ENCODE peak calls at places on chromosome 22, in five cellular contexts. One of them, this sample, is unnamed.

GRCh38 chr22:30575011-30575671 is 676 bp upstream of the GAL3ST1 start:
- DNase-seq in body of pancreas: peak
- DNase-seq in pancreas: peak
- DNase-seq in bronchial epithelial cell: no peak
- DNase-seq in lower leg skin: no peak
- DNase-seq in this sample: no peak

GRCh38 chr22:22942511-22943329 is 55.1 kb downstream of the IGLL5 start:
- DNase-seq in body of pancreas: peak
- DNase-seq in pancreas: peak
- DNase-seq in bronchial epithelial cell: peak
- DNase-seq in lower leg skin: peak
- DNase-seq in this sample: no peak

GRCh38 chr22:19879651-19879995 is 24.9 kb upstream of the GNB1L start:
- DNase-seq in body of pancreas: peak
- DNase-seq in pancreas: no peak
- DNase-seq in bronchial epithelial cell: no peak
- DNase-seq in lower leg skin: no peak
- DNase-seq in this sample: no peak

GRCh38 chr22:32698926-32699619 is 102.4 kb upstream of the TIMP3 start:
- DNase-seq in body of pancreas: no peak
- DNase-seq in pancreas: no peak
- DNase-seq in bronchial epithelial cell: no peak
- DNase-seq in lower leg skin: no peak
- DNase-seq in this sample: no peak

GRCh38 chr22:38262051-38262795 is 10.6 kb downstream of the TMEM184B start:
- DNase-seq in body of pancreas: peak
- DNase-seq in pancreas: peak
- DNase-seq in bronchial epithelial cell: peak
- DNase-seq in lower leg skin: no peak
- DNase-seq in this sample: no peak

GRCh38 chr22:19663286-19663815 is 51.0 kb upstream of the SEPTIN5 start:
- DNase-seq in body of pancreas: peak
- DNase-seq in pancreas: peak
- DNase-seq in bronchial epithelial cell: peak
- DNase-seq in lower leg skin: peak
- DNase-seq in this sample: peak

GRCh38 chr22:47625013-47625385 is 862.5 kb downstream of the TBC1D22A start:
- DNase-seq in body of pancreas: no peak
- DNase-seq in pancreas: no peak
- DNase-seq in bronchial epithelial cell: no peak
- DNase-seq in lower leg skin: peak
- DNase-seq in this sample: no peak

GRCh38 chr22:39170825-39171622 is 18.5 kb upstream of the CBX7 start:
- DNase-seq in body of pancreas: peak
- DNase-seq in pancreas: peak
- DNase-seq in bronchial epithelial cell: peak
- DNase-seq in lower leg skin: peak
- DNase-seq in this sample: peak

GRCh38 chr22:33697640-33698039 is 222.6 kb downstream of the LARGE1 start:
- DNase-seq in body of pancreas: no peak
- DNase-seq in pancreas: no peak
- DNase-seq in bronchial epithelial cell: no peak
- DNase-seq in lower leg skin: no peak
- DNase-seq in this sample: no peak

GRCh38 chr22:24333301-24333700 is 62.7 kb downstream of the SPECC1L start:
- DNase-seq in body of pancreas: no peak
- DNase-seq in pancreas: no peak
- DNase-seq in bronchial epithelial cell: peak
- DNase-seq in lower leg skin: no peak
- DNase-seq in this sample: peak

GRCh38 chr22:20205964-20206708 is 55.3 kb upstream of the CCDC188 start:
- DNase-seq in body of pancreas: peak
- DNase-seq in pancreas: peak
- DNase-seq in bronchial epithelial cell: peak
- DNase-seq in lower leg skin: peak
- DNase-seq in this sample: peak

GRCh38 chr22:25908755-25909154 is 166.8 kb downstream of the MYO18B start:
- DNase-seq in body of pancreas: no peak
- DNase-seq in pancreas: no peak
- DNase-seq in bronchial epithelial cell: no peak
- DNase-seq in lower leg skin: no peak
- DNase-seq in this sample: no peak

GRCh38 chr22:48538291-48538820 is 1289.3 kb downstream of the BRD1 start:
- DNase-seq in body of pancreas: no peak
- DNase-seq in pancreas: no peak
- DNase-seq in bronchial epithelial cell: no peak
- DNase-seq in lower leg skin: no peak
- DNase-seq in this sample: no peak

GRCh38 chr22:40877488-40877887 is 15.6 kb upstream of the DNAJB7 start:
- DNase-seq in body of pancreas: no peak
- DNase-seq in pancreas: no peak
- DNase-seq in bronchial epithelial cell: no peak
- DNase-seq in lower leg skin: no peak
- DNase-seq in this sample: no peak

GRCh38 chr22:24601217-24602104 is 1.5 kb upstream of the GGT1 start:
- DNase-seq in body of pancreas: peak
- DNase-seq in pancreas: peak
- DNase-seq in bronchial epithelial cell: no peak
- DNase-seq in lower leg skin: no peak
- DNase-seq in this sample: no peak

GRCh38 chr22:48507171-48507570 is 1320.5 kb downstream of the BRD1 start:
- DNase-seq in body of pancreas: no peak
- DNase-seq in pancreas: peak
- DNase-seq in bronchial epithelial cell: no peak
- DNase-seq in lower leg skin: no peak
- DNase-seq in this sample: no peak

GRCh38 chr22:17846326-17846992 is 72.2 kb upstream of the BID start:
- DNase-seq in body of pancreas: no peak
- DNase-seq in pancreas: no peak
- DNase-seq in bronchial epithelial cell: no peak
- DNase-seq in lower leg skin: no peak
- DNase-seq in this sample: no peak

GRCh38 chr22:27327497-27327896 is 474.1 kb downstream of the MN1 start:
- DNase-seq in body of pancreas: no peak
- DNase-seq in pancreas: no peak
- DNase-seq in bronchial epithelial cell: no peak
- DNase-seq in lower leg skin: peak
- DNase-seq in this sample: no peak

GRCh38 chr22:22109693-22110466 is 127.3 kb upstream of the TOP3B start:
- DNase-seq in body of pancreas: no peak
- DNase-seq in pancreas: no peak
- DNase-seq in bronchial epithelial cell: peak
- DNase-seq in lower leg skin: no peak
- DNase-seq in this sample: no peak

GRCh38 chr22:32564170-32565001 is 89.8 kb downstream of the FBXO7 start:
- DNase-seq in body of pancreas: no peak
- DNase-seq in pancreas: no peak
- DNase-seq in bronchial epithelial cell: no peak
- DNase-seq in lower leg skin: no peak
- DNase-seq in this sample: no peak

GRCh38 chr22:30433773-30434172 is 8.2 kb downstream of the MTFP1 start:
- DNase-seq in body of pancreas: no peak
- DNase-seq in pancreas: no peak
- DNase-seq in bronchial epithelial cell: peak
- DNase-seq in lower leg skin: no peak
- DNase-seq in this sample: no peak

GRCh38 chr22:43275545-43275981 is 67.6 kb downstream of the SCUBE1 start:
- DNase-seq in body of pancreas: no peak
- DNase-seq in pancreas: no peak
- DNase-seq in bronchial epithelial cell: peak
- DNase-seq in lower leg skin: no peak
- DNase-seq in this sample: peak

GRCh38 chr22:31230155-31230870 is 18.2 kb downstream of the LIMK2 start:
- DNase-seq in body of pancreas: no peak
- DNase-seq in pancreas: no peak
- DNase-seq in bronchial epithelial cell: no peak
- DNase-seq in lower leg skin: no peak
- DNase-seq in this sample: no peak

GRCh38 chr22:42188808-42189447 is 58.3 kb upstream of the CYP2D6 start:
- DNase-seq in body of pancreas: no peak
- DNase-seq in pancreas: no peak
- DNase-seq in bronchial epithelial cell: peak
- DNase-seq in lower leg skin: peak
- DNase-seq in this sample: peak

GRCh38 chr22:21569459-21570161 is 2.1 kb downstream of the UBE2L3 start:
- DNase-seq in body of pancreas: no peak
- DNase-seq in pancreas: no peak
- DNase-seq in bronchial epithelial cell: no peak
- DNase-seq in lower leg skin: no peak
- DNase-seq in this sample: no peak

GRCh38 chr22:21587803-21588611 is 20.5 kb downstream of the UBE2L3 start:
- DNase-seq in body of pancreas: no peak
- DNase-seq in pancreas: no peak
- DNase-seq in bronchial epithelial cell: no peak
- DNase-seq in lower leg skin: no peak
- DNase-seq in this sample: no peak

GRCh38 chr22:48106215-48106614 is 1343.8 kb downstream of the TBC1D22A start:
- DNase-seq in body of pancreas: no peak
- DNase-seq in pancreas: no peak
- DNase-seq in bronchial epithelial cell: no peak
- DNase-seq in lower leg skin: no peak
- DNase-seq in this sample: no peak

GRCh38 chr22:40645579-40646197 is 9.2 kb upstream of the MRTFA start:
- DNase-seq in body of pancreas: no peak
- DNase-seq in pancreas: no peak
- DNase-seq in bronchial epithelial cell: no peak
- DNase-seq in lower leg skin: no peak
- DNase-seq in this sample: no peak

GRCh38 chr22:30371981-30372380 is 15.2 kb downstream of the CCDC157 start:
- DNase-seq in body of pancreas: no peak
- DNase-seq in pancreas: no peak
- DNase-seq in bronchial epithelial cell: no peak
- DNase-seq in lower leg skin: no peak
- DNase-seq in this sample: no peak

GRCh38 chr22:20494978-20495860 is at the start of gene KLHL22:
- DNase-seq in body of pancreas: peak
- DNase-seq in pancreas: no peak
- DNase-seq in bronchial epithelial cell: no peak
- DNase-seq in lower leg skin: peak
- DNase-seq in this sample: peak

GRCh38 chr22:42511401-42511891 is 8.2 kb downstream of the RRP7A start:
- DNase-seq in body of pancreas: no peak
- DNase-seq in pancreas: no peak
- DNase-seq in bronchial epithelial cell: no peak
- DNase-seq in lower leg skin: no peak
- DNase-seq in this sample: no peak

GRCh38 chr22:27097933-27098332 is 440.5 kb downstream of the MIAT start:
- DNase-seq in body of pancreas: no peak
- DNase-seq in pancreas: no peak
- DNase-seq in bronchial epithelial cell: no peak
- DNase-seq in lower leg skin: no peak
- DNase-seq in this sample: no peak

GRCh38 chr22:31977141-31977781 is 32.9 kb downstream of the YWHAH start:
- DNase-seq in body of pancreas: peak
- DNase-seq in pancreas: peak
- DNase-seq in bronchial epithelial cell: peak
- DNase-seq in lower leg skin: peak
- DNase-seq in this sample: peak

GRCh38 chr22:25495286-25495685 is 69.2 kb upstream of the GRK3 start:
- DNase-seq in body of pancreas: peak
- DNase-seq in pancreas: no peak
- DNase-seq in bronchial epithelial cell: no peak
- DNase-seq in lower leg skin: no peak
- DNase-seq in this sample: no peak

GRCh38 chr22:35866646-35867045 is 149.0 kb downstream of the APOL5 start:
- DNase-seq in body of pancreas: no peak
- DNase-seq in pancreas: no peak
- DNase-seq in bronchial epithelial cell: no peak
- DNase-seq in lower leg skin: no peak
- DNase-seq in this sample: no peak

GRCh38 chr22:49942565-49943404 is 17.8 kb upstream of the PIM3 start:
- DNase-seq in body of pancreas: no peak
- DNase-seq in pancreas: peak
- DNase-seq in bronchial epithelial cell: no peak
- DNase-seq in lower leg skin: no peak
- DNase-seq in this sample: no peak
- TF ChIP-seq CTCF in body of pancreas: no peak
- TF ChIP-seq CTCF in pancreas: no peak
- TF ChIP-seq CTCF in bronchial epithelial cell: no peak
- TF ChIP-seq CTCF in lower leg skin: no peak
- TF ChIP-seq CTCF in this sample: no peak

DNA sequence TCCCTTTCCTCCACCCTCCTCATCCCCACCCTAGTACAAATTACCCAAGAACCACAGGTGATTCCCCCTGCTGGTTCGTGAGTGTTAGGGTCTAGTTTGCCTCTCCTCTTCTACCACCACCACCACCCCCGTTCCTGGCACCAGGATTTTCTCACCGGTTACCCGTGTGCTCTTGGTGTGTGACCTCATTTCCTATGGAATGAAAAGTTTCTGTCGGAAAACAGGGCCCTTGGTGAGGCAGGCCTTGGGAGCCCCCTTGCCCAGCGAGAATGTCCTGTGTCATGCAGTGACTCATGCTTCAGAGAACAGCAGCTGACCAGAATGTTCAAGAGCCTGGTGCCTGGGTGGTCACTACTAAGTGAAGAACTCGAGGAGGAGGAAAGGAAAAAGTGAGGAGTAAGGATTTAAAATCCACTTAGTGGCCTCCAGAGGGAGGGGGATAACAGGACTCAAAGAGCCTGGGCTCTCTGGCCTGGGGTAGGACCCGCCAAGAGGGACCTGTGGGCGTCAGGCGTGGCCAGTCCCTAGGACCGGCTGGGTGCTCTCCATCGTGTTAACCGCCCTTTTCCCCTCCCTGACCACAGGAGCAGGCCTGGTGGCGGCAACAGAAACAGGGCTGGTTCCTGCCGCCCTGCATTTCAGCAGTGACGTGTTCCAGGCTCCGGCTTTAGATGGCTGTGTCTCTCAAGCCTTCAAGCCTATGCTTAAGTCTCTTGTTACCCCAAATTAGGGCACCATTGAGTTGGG is 30.2 kb downstream of the C22orf31 start:
- DNase-seq in body of pancreas: peak
- DNase-seq in pancreas: peak
- DNase-seq in bronchial epithelial cell: peak
- DNase-seq in lower leg skin: no peak
- DNase-seq in this sample: peak
- TF ChIP-seq CTCF in body of pancreas: no peak
- TF ChIP-seq CTCF in pancreas: no peak
- TF ChIP-seq CTCF in bronchial epithelial cell: no peak
- TF ChIP-seq CTCF in lower leg skin: no peak
- TF ChIP-seq CTCF in this sample: no peak

GRCh38 chr22:44968736-44969135 is 41.1 kb downstream of the PHF21B start:
- DNase-seq in body of pancreas: no peak
- DNase-seq in pancreas: no peak
- DNase-seq in bronchial epithelial cell: no peak
- DNase-seq in lower leg skin: no peak
- DNase-seq in this sample: no peak
- TF ChIP-seq CTCF in body of pancreas: no peak
- TF ChIP-seq CTCF in pancreas: no peak
- TF ChIP-seq CTCF in bronchial epithelial cell: no peak
- TF ChIP-seq CTCF in lower leg skin: no peak
- TF ChIP-seq CTCF in this sample: peak

DNA sequence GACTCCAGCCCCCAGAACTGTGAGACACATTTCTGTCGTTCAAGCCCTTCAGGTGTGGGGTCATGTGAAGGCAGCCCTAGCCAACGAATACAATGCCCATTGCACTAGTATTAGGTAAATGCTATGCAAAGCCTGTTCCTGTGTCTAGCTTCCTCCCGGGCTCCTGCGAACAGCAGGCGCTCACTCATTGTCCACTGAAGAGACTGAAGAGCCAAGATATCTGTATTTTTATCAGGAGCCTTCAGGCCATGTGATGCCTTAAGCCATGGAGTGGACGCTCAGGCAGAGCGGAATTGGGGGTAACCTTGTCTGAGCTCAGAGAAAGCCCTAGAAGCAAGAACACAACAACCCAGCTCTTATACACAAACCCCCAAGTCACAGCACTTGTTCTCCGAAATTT is 4.2 kb upstream of the TMPRSS6 start:
- DNase-seq in body of pancreas: no peak
- DNase-seq in pancreas: no peak
- DNase-seq in bronchial epithelial cell: no peak
- DNase-seq in lower leg skin: no peak
- DNase-seq in this sample: no peak
- TF ChIP-seq CTCF in body of pancreas: no peak
- TF ChIP-seq CTCF in pancreas: no peak
- TF ChIP-seq CTCF in bronchial epithelial cell: no peak
- TF ChIP-seq CTCF in lower leg skin: no peak
- TF ChIP-seq CTCF in this sample: no peak

This sample was measured in foreskin keratinocyte.